ENCODE peak calls at places on chromosomes 7 and 10, in seven cellular contexts. F, L, W, Y, G, N and Z are unnamed samples.

GRCh38 chr7:97555845-97556431 is 175.9 kb upstream of the TAC1 start:
- DNase-seq in W (no peak), L (no peak), Y (no peak), N (no peak), F (peak), G (no peak), Z (peak)

GRCh38 chr10:103125323-103126267 is 67.5 kb downstream of the NT5C2 start:
- DNase-seq in W (no peak), N (no peak), L (no peak), Y (no peak), G (peak), F (no peak), Z (peak)

GRCh38 chr7:24129597-24129996 is 154.4 kb upstream of the NPY start:
- DNase-seq in Y (no peak), N (no peak), F (no peak), G (no peak), L (peak), W (no peak), Z (no peak)

GRCh38 chr10:21084700-21085099 is 187.6 kb upstream of the NEBL start:
- DNase-seq in N (no peak), F (no peak), W (no peak), G (no peak), L (no peak), Y (no peak), Z (no peak)

GRCh38 chr7:158885624-158886023 is 29.3 kb downstream of the DYNC2I1 start:
- DNase-seq in W (no peak), Y (no peak), G (no peak), L (no peak), N (no peak), F (no peak), Z (peak)

GRCh38 chr10:13724484-13724883 is 137.7 kb downstream of the PRPF18 start:
- DNase-seq in L (no peak), N (no peak), Y (no peak), W (no peak), G (no peak), F (no peak), Z (no peak)

GRCh38 chr7:112556633-112557032 is 75.8 kb downstream of the LSMEM1 start:
- DNase-seq in L (no peak), G (no peak), W (no peak), F (no peak), Y (no peak), N (no peak), Z (no peak)

GRCh38 chr7:124747072-124747471 is 18.5 kb downstream of the GPR37 start:
- DNase-seq in Y (no peak), F (no peak), L (no peak), W (no peak), N (no peak), G (no peak), Z (no peak)

GRCh38 chr10:8897769-8898168 is 843.3 kb downstream of the GATA3 start:
- DNase-seq in G (no peak), F (no peak), L (no peak), W (no peak), Y (no peak), N (no peak), Z (no peak)

GRCh38 chr7:52088008-52088787 is 771.6 kb upstream of the COBL start:
- DNase-seq in F (no peak), N (no peak), W (no peak), G (no peak), L (no peak), Y (no peak), Z (no peak)